ENCODE peak calls at places on chromosomes 1 and 21, in seven cellular contexts. G is H1, Q is HCT116, F is GM12878, P is K562, R is HepG2, E is SK-N-SH. I is an unnamed sample.

GRCh38 chr1:152683846-152684245 is 2.1 kb upstream of the LCE2B start:
- DNase-seq in P (no peak), G (no peak), F (no peak), R (no peak), Q (no peak), E (no peak), I (no peak)

GRCh38 chr1:240310226-240310925 is 218.7 kb downstream of the FMN2 start:
- DNase-seq in P (no peak), Q (no peak), E (no peak), R (no peak), G (no peak), F (no peak), I (no peak)

GRCh38 chr1:165629848-165630628 is 996 bp upstream of the MGST3 start:
- DNase-seq in R (no peak), F (no peak), Q (no peak), P (no peak), E (peak), G (no peak), I (no peak)

GRCh38 chr1:160925652-160926241 is 28.9 kb downstream of the ITLN2 start:
- DNase-seq in E (no peak), G (no peak), F (no peak), R (no peak), Q (no peak), P (no peak), I (no peak)

GRCh38 chr1:207414606-207415108 is 39.5 kb upstream of the CR2 start:
- DNase-seq in F (peak), P (no peak), G (no peak), Q (no peak), R (no peak), E (no peak), I (no peak)

GRCh38 chr1:95041491-95042165 is 31.1 kb downstream of the ALG14 start:
- DNase-seq in F (no peak), G (no peak), R (peak), Q (peak), E (peak), P (peak), I (peak)

GRCh38 chr1:172341697-172342096 is 78.8 kb upstream of the C1orf105 start:
- DNase-seq in F (no peak), P (no peak), Q (no peak), E (no peak), R (no peak), G (no peak), I (no peak)

GRCh38 chr1:210797422-210797821 is 336.5 kb downstream of the KCNH1 start:
- DNase-seq in Q (no peak), E (no peak), P (no peak), G (no peak), R (no peak), F (no peak), I (no peak)

GRCh38 chr21:36584980-36585940 is 105.3 kb upstream of the CLDN14 start:
- DNase-seq in R (no peak), G (no peak), F (no peak), E (no peak), Q (no peak), P (no peak), I (peak)

GRCh38 chr1:159924791-159925712 is at the start of gene TAGLN2:
- DNase-seq in E (peak), Q (peak), R (peak), P (peak), F (peak), G (peak), I (peak)

GRCh38 chr21:45817345-45817744 is 164.2 kb upstream of the COL6A1 start:
- DNase-seq in P (no peak), Q (no peak), E (no peak), R (no peak), F (no peak), G (no peak), I (no peak)

GRCh38 chr1:239718997-239719628 is 332.7 kb downstream of the CHRM3 start:
- DNase-seq in E (no peak), G (no peak), F (no peak), R (no peak), Q (no peak), P (no peak), I (peak)

GRCh38 chr1:236064674-236065508 is at the start of gene NID1:
- DNase-seq in R (peak), F (no peak), E (peak), P (no peak), Q (no peak), G (peak), I (no peak)

GRCh38 chr1:17423781-17424245 is 15.7 kb downstream of the RCC2 start:
- DNase-seq in P (no peak), F (no peak), R (no peak), Q (no peak), E (no peak), G (no peak), I (no peak)

GRCh38 chr1:203440780-203441179 is 34.8 kb upstream of the PRELP start:
- DNase-seq in F (no peak), G (no peak), P (no peak), Q (no peak), E (peak), R (no peak), I (peak)

DNA sequence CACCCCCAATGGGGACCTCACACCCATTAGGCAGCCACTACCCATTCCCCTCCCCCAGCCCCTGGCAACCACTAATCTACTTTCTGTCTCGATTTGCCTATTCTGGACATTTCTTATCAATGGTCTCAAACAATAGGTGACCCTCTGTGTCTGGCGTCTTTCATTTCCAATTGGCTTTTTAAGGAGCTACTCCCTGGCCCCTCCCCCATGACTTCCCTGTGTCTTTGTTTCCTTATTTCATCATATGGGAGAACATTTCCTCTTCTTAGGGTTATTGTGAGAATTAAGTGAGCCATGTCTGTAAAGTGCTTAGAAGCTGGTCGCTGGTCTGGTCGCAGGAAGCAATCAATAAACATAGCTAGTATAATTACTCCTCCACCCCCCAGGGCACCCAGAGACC is 80.9 kb downstream of the SPSB1 start:
- DNase-seq in R (no peak), Q (no peak), F (no peak), G (no peak), E (no peak), P (no peak), I (no peak)
- TF ChIP-seq JUND in R (no peak), Q (no peak), F (no peak), G (no peak), E (no peak), P (no peak), I (no peak)

GRCh38 chr1:176471338-176472121 is 8.6 kb downstream of the PAPPA2 start:
- DNase-seq in P (no peak), Q (no peak), R (no peak), F (no peak), G (no peak), E (no peak), I (no peak)

GRCh38 chr1:176461576-176461975 is 1.4 kb upstream of the PAPPA2 start:
- DNase-seq in E (no peak), F (no peak), Q (no peak), P (no peak), R (no peak), G (no peak), I (no peak)

GRCh38 chr1:176462671-176463225 is at the start of gene PAPPA2:
- DNase-seq in R (no peak), E (no peak), P (no peak), G (no peak), Q (no peak), F (no peak), I (no peak)

GRCh38 chr1:176469450-176469985 is 6.5 kb downstream of the PAPPA2 start:
- DNase-seq in R (no peak), G (no peak), P (no peak), E (no peak), Q (no peak), F (no peak), I (no peak)

GRCh38 chr1:176466514-176466913 is 3.5 kb downstream of the PAPPA2 start:
- DNase-seq in P (peak), G (no peak), R (peak), Q (no peak), E (peak), F (no peak), I (no peak)
- TF ChIP-seq JUND in P (no peak), G (no peak), R (no peak), Q (no peak), E (no peak), F (no peak), I (no peak)

GRCh38 chr1:65422241-65423203 is 2.1 kb downstream of the LEPR start:
- DNase-seq in E (no peak), G (no peak), P (no peak), F (no peak), R (no peak), Q (no peak), I (peak)
- TF ChIP-seq JUND in E (no peak), G (no peak), P (peak), F (no peak), R (no peak), Q (no peak), I (no peak)

DNA sequence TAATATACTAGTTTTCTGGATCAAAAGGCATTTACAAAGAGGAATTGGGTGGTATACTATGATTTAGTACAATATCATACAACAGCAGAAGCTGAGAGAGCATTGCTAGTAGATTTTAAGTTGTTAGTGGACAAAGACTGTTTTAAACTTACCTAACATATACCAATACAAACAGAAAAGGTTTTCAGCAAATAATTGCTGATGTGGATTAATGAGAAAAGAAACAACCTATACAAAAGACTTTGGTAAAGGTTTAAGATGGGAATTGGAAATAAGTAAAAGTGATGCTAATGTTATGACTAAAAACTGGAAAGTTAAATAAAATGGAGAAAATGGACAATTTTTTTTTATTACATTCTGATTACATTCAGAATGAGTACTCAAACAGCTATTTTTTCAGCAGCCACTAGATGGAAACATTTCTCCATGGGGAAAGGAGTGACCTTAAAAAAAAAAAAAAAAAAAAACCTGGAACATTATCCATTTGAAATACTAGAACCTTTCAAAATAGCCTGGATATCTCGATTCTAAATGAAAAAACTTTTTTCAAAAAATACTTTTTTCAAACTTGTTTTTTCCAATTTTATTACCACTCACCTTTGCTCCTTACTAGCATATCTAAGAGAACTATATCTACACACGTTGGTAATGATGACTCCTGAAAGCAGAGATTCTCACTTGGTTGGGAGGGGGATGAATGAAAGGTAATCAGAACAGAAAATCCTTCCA is 55.4 kb downstream of the EPRS1 start:
- DNase-seq in F (no peak), R (peak), G (no peak), P (peak), Q (peak), E (peak), I (peak)
- TF ChIP-seq JUND in F (no peak), R (no peak), G (no peak), P (no peak), Q (no peak), E (no peak), I (no peak)

GRCh38 chr1:41611068-41611931 is 126.8 kb upstream of the EDN2 start:
- DNase-seq in F (no peak), R (no peak), G (no peak), P (no peak), E (no peak), Q (no peak), I (no peak)
- TF ChIP-seq JUND in F (no peak), R (no peak), G (no peak), P (no peak), E (no peak), Q (no peak), I (no peak)

GRCh38 chr1:90850181-90850924 is 133.3 kb upstream of the BARHL2 start:
- DNase-seq in F (no peak), E (peak), G (no peak), Q (no peak), P (peak), R (peak), I (no peak)

GRCh38 chr1:90856608-90857007 is 139.5 kb upstream of the BARHL2 start:
- DNase-seq in Q (no peak), P (no peak), E (no peak), F (no peak), G (no peak), R (no peak), I (no peak)

GRCh38 chr1:90854559-90854958 is 137.5 kb upstream of the BARHL2 start:
- DNase-seq in Q (no peak), F (no peak), R (no peak), P (no peak), G (no peak), E (no peak), I (no peak)

GRCh38 chr1:90851711-90852050 is 134.6 kb upstream of the BARHL2 start:
- DNase-seq in Q (no peak), P (no peak), F (no peak), G (no peak), R (no peak), E (no peak), I (no peak)

GRCh38 chr1:90850925-90851710 is 134.0 kb upstream of the BARHL2 start:
- DNase-seq in P (peak), Q (peak), G (peak), E (peak), F (no peak), R (peak), I (no peak)
- TF ChIP-seq JUND in P (no peak), Q (no peak), G (no peak), E (no peak), F (no peak), R (no peak), I (no peak)

GRCh38 chr1:41835488-41835887 is 83.2 kb downstream of the HIVEP3 start:
- DNase-seq in Q (no peak), E (no peak), R (no peak), P (no peak), G (no peak), F (no peak), I (no peak)
- TF ChIP-seq JUND in Q (no peak), E (no peak), R (no peak), P (no peak), G (no peak), F (no peak), I (no peak)

GRCh38 chr1:57091642-57092041 is 125.8 kb upstream of the C8B start:
- DNase-seq in E (no peak), Q (no peak), R (no peak), G (no peak), F (no peak), P (no peak), I (no peak)
- TF ChIP-seq JUND in E (no peak), Q (no peak), R (no peak), G (no peak), F (no peak), P (no peak), I (no peak)

GRCh38 chr1:119594386-119594785 is 53.7 kb downstream of the ZNF697 start:
- DNase-seq in P (no peak), G (no peak), Q (no peak), R (no peak), E (no peak), F (no peak), I (no peak)
- TF ChIP-seq JUND in P (no peak), G (no peak), Q (no peak), R (no peak), E (no peak), F (no peak), I (no peak)